ENCODE peak calls at places on chromosomes 5 and 9, in four cellular contexts. One of them, this sample, is unnamed.

GRCh38 chr9:121618504-121618903 is 32.9 kb upstream of the DAB2IP start:
- DNase-seq in A549: no peak
- DNase-seq in right atrium auricular region: no peak
- DNase-seq in kidney epithelial cell: no peak
- DNase-seq in this sample: no peak

GRCh38 chr5:44398382-44398781 is 9.2 kb upstream of the FGF10 start:
- DNase-seq in right atrium auricular region: no peak
- DNase-seq in kidney epithelial cell: no peak
- DNase-seq in A549: no peak
- DNase-seq in this sample: no peak

GRCh38 chr9:123925820-123926219 is 4.1 kb downstream of the DENND1A start:
- DNase-seq in A549: no peak
- DNase-seq in kidney epithelial cell: no peak
- DNase-seq in right atrium auricular region: no peak
- DNase-seq in this sample: no peak

GRCh38 chr5:179802950-179803562 is 3.6 kb downstream of the MGAT4B start:
- DNase-seq in A549: no peak
- DNase-seq in kidney epithelial cell: no peak
- DNase-seq in right atrium auricular region: no peak
- DNase-seq in this sample: no peak

GRCh38 chr5:88824892-88825781 is 57.8 kb downstream of the MEF2C start:
- DNase-seq in kidney epithelial cell: peak; percentile 47
- DNase-seq in right atrium auricular region: no peak
- DNase-seq in A549: no peak
- DNase-seq in this sample: peak; percentile 70

GRCh38 chr5:144205141-144205551 is 34.5 kb downstream of the KCTD16 start:
- DNase-seq in A549: no peak
- DNase-seq in right atrium auricular region: no peak
- DNase-seq in kidney epithelial cell: no peak
- DNase-seq in this sample: peak; percentile 13

GRCh38 chr5:73233461-73234151 is 60.6 kb downstream of the TMEM174 start:
- DNase-seq in right atrium auricular region: no peak
- DNase-seq in kidney epithelial cell: no peak
- DNase-seq in A549: no peak
- DNase-seq in this sample: no peak

GRCh38 chr9:117435630-117436261 is 20.9 kb upstream of the ASTN2 start:
- DNase-seq in A549: no peak
- DNase-seq in kidney epithelial cell: no peak
- DNase-seq in right atrium auricular region: no peak
- DNase-seq in this sample: no peak

GRCh38 chr9:6106576-6107339 is 91.3 kb upstream of the RANBP6 start:
- DNase-seq in kidney epithelial cell: no peak
- DNase-seq in A549: peak; percentile 55
- DNase-seq in right atrium auricular region: no peak
- DNase-seq in this sample: no peak

GRCh38 chr5:106134549-106134948 is 1536.2 kb downstream of the EFNA5 start:
- DNase-seq in kidney epithelial cell: no peak
- DNase-seq in right atrium auricular region: no peak
- DNase-seq in A549: no peak
- DNase-seq in this sample: no peak

GRCh38 chr9:6931913-6932312 is 174.1 kb downstream of the KDM4C start:
- DNase-seq in kidney epithelial cell: peak; percentile 90
- DNase-seq in A549: no peak
- DNase-seq in right atrium auricular region: peak; percentile 66
- DNase-seq in this sample: peak; percentile 48

GRCh38 chr5:16461782-16462181 is 3.8 kb downstream of the ZNF622 start:
- DNase-seq in kidney epithelial cell: peak; percentile 60
- DNase-seq in A549: no peak
- DNase-seq in right atrium auricular region: no peak
- DNase-seq in this sample: peak; percentile 31

GRCh38 chr9:108197888-108198287 is 657.9 kb downstream of the ACTL7B start:
- DNase-seq in A549: no peak
- DNase-seq in right atrium auricular region: no peak
- DNase-seq in kidney epithelial cell: no peak
- DNase-seq in this sample: no peak

GRCh38 chr9:133686642-133687575 is 50.7 kb downstream of the DBH start:
- DNase-seq in A549: no peak
- DNase-seq in kidney epithelial cell: no peak
- DNase-seq in right atrium auricular region: no peak
- DNase-seq in this sample: no peak

GRCh38 chr9:31587176-31587575 is 797.3 kb upstream of the ACO1 start:
- DNase-seq in A549: no peak
- DNase-seq in kidney epithelial cell: no peak
- DNase-seq in right atrium auricular region: no peak
- DNase-seq in this sample: no peak

GRCh38 chr5:75363111-75363510 is 26.1 kb downstream of the HMGCR start:
- DNase-seq in right atrium auricular region: no peak
- DNase-seq in kidney epithelial cell: no peak
- DNase-seq in A549: no peak
- DNase-seq in this sample: no peak

GRCh38 chr9:98331536-98332259 is 76.2 kb upstream of the TBC1D2 start:
- DNase-seq in A549: no peak
- DNase-seq in kidney epithelial cell: no peak
- DNase-seq in right atrium auricular region: no peak
- DNase-seq in this sample: no peak

GRCh38 chr5:132979367-132979935 is 16.0 kb upstream of the AFF4 start:
- DNase-seq in right atrium auricular region: no peak
- DNase-seq in kidney epithelial cell: no peak
- DNase-seq in A549: no peak
- DNase-seq in this sample: no peak

GRCh38 chr9:128022886-128023285 is 42.1 kb upstream of the EEIG1 start:
- DNase-seq in right atrium auricular region: no peak
- DNase-seq in kidney epithelial cell: no peak
- DNase-seq in A549: no peak
- DNase-seq in this sample: no peak

GRCh38 chr5:68754536-68754935 is 339.3 kb upstream of the SLC30A5 start:
- DNase-seq in A549: no peak
- DNase-seq in right atrium auricular region: no peak
- DNase-seq in kidney epithelial cell: no peak
- DNase-seq in this sample: no peak

GRCh38 chr9:2093920-2094597 is 78.9 kb downstream of the SMARCA2 start:
- DNase-seq in kidney epithelial cell: no peak
- DNase-seq in right atrium auricular region: no peak
- DNase-seq in A549: no peak
- DNase-seq in this sample: peak; percentile 35

GRCh38 chr9:12819436-12820185 is 44.8 kb downstream of the LURAP1L start:
- DNase-seq in A549: no peak
- DNase-seq in right atrium auricular region: no peak
- DNase-seq in kidney epithelial cell: no peak
- DNase-seq in this sample: no peak

GRCh38 chr5:176677209-176677931 is 30.1 kb downstream of the TSPAN17 start:
- DNase-seq in right atrium auricular region: no peak
- DNase-seq in A549: no peak
- DNase-seq in kidney epithelial cell: no peak
- DNase-seq in this sample: no peak

GRCh38 chr9:132802121-132802795 is 75.8 kb downstream of the AK8 start:
- DNase-seq in A549: no peak
- DNase-seq in right atrium auricular region: peak; percentile 42
- DNase-seq in kidney epithelial cell: no peak
- DNase-seq in this sample: no peak

GRCh38 chr9:101792475-101792874 is 54.0 kb upstream of the GRIN3A start:
- DNase-seq in right atrium auricular region: no peak
- DNase-seq in A549: no peak
- DNase-seq in kidney epithelial cell: no peak
- DNase-seq in this sample: no peak

GRCh38 chr9:101795147-101795546 is 56.7 kb upstream of the GRIN3A start:
- DNase-seq in A549: no peak
- DNase-seq in kidney epithelial cell: no peak
- DNase-seq in right atrium auricular region: no peak
- DNase-seq in this sample: no peak

GRCh38 chr9:101796044-101796443 is 57.6 kb upstream of the GRIN3A start:
- DNase-seq in A549: no peak
- DNase-seq in right atrium auricular region: no peak
- DNase-seq in kidney epithelial cell: no peak
- DNase-seq in this sample: no peak

GRCh38 chr9:101791533-101791932 is 53.1 kb upstream of the GRIN3A start:
- DNase-seq in kidney epithelial cell: no peak
- DNase-seq in right atrium auricular region: no peak
- DNase-seq in A549: no peak
- DNase-seq in this sample: no peak

DNA sequence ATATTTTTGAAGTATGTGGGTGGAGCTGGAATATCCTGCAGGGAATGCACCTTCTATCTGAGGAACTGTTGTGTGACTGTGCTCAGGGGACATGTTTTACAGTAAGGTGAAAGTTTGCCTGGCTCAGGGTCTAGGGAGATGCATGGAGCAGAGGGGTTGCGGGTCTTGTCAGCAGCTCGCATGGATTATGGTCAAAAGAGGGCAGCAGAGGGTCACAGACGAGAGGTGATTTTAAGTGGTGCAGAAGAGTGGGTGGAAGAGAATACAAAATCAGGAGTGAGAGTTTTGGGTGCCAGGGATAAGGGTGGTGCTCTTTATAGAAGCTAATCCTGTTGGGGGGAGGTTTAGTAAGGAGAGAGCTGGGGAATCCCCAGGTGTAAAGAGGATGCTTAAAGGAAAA is 53.5 kb upstream of the GRIN3A start:
- DNase-seq in right atrium auricular region: no peak
- DNase-seq in A549: peak; percentile 15
- DNase-seq in kidney epithelial cell: no peak
- DNase-seq in this sample: peak; percentile 16
- TF ChIP-seq CTCF in right atrium auricular region: no peak
- TF ChIP-seq CTCF in A549: peak; percentile 51
- TF ChIP-seq CTCF in kidney epithelial cell: peak; percentile 67
- TF ChIP-seq CTCF in this sample: peak; percentile 52

GRCh38 chr5:141965071-141965470 is 3.8 kb upstream of the RNF14 start:
- DNase-seq in kidney epithelial cell: no peak
- DNase-seq in A549: no peak
- DNase-seq in right atrium auricular region: no peak
- DNase-seq in this sample: no peak
- H3K4me3 ChIP-seq in kidney epithelial cell: no peak overlapping the region
- H3K4me3 ChIP-seq in A549: no peak overlapping the region
- H3K4me3 ChIP-seq in right atrium auricular region: no peak overlapping the region
- H3K4me3 ChIP-seq in this sample: no peak overlapping the region

GRCh38 chr5:156328176-156328575 is 1.2 kb downstream of the SGCD start:
- DNase-seq in kidney epithelial cell: no peak
- DNase-seq in A549: no peak
- DNase-seq in right atrium auricular region: no peak
- DNase-seq in this sample: no peak
- TF ChIP-seq CTCF in kidney epithelial cell: no peak
- TF ChIP-seq CTCF in A549: no peak
- TF ChIP-seq CTCF in right atrium auricular region: no peak
- TF ChIP-seq CTCF in this sample: no peak

DNA sequence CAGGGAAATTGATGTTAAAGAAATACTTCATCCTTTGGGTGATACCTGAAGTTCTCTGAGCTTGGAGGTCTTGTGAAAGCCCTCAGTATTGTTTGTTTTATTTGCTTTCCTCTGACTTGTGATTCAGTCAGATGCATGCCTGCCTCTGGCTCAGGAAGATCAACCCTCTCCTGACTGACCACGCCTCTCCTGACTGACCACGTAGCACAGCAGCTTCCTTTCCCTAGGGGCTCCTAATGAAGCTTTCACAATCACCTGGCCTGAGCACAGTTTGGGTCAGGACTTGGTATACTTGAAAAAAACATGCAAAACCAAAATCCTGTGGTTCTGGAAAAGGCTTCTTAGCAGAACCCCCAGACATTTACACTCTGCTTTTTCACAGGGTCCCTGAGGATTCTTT is 3.8 kb downstream of the TGFBI start:
- DNase-seq in right atrium auricular region: no peak
- DNase-seq in kidney epithelial cell: no peak
- DNase-seq in A549: no peak
- DNase-seq in this sample: no peak
- H3K4me3 ChIP-seq in right atrium auricular region: no peak overlapping the region
- H3K4me3 ChIP-seq in kidney epithelial cell: no peak overlapping the region
- H3K4me3 ChIP-seq in A549: peak overlapping the region; percentile 97
- H3K4me3 ChIP-seq in this sample: peak overlapping the region; percentile 89

GRCh38 chr9:20997503-20998076 is 33.9 kb downstream of the HACD4 start:
- DNase-seq in A549: no peak
- DNase-seq in right atrium auricular region: no peak
- DNase-seq in kidney epithelial cell: no peak
- DNase-seq in this sample: no peak
- TF ChIP-seq CTCF in A549: no peak
- TF ChIP-seq CTCF in right atrium auricular region: no peak
- TF ChIP-seq CTCF in kidney epithelial cell: no peak
- TF ChIP-seq CTCF in this sample: no peak

This sample was measured in astrocyte of the cerebellum.